ENCODE peak calls at places on chromosomes 13 and 19, in four cellular contexts. T is endothelial cell, W is mucosa of descending colon, A is ovary. B is an unnamed sample.

GRCh38 chr19:19329199-19329598 is 8.6 kb downstream of the MAU2 start:
- DNase-seq in T (no peak), A (no peak), W (no peak), B (no peak)

GRCh38 chr13:44267966-44268365 is 105.7 kb upstream of the SERP2 start:
- DNase-seq in T (no peak), W (no peak), A (no peak), B (no peak)

GRCh38 chr13:50893211-50893852 is 16.3 kb upstream of the RNASEH2B start:
- DNase-seq in T (no peak), A (no peak), W (no peak), B (no peak)

GRCh38 chr13:63446329-63446728 is 2030.7 kb upstream of the PCDH20 start:
- DNase-seq in T (no peak), W (no peak), A (no peak), B (no peak)

GRCh38 chr19:51651216-51651846 is 4.7 kb upstream of the SIGLEC14 start:
- DNase-seq in A (no peak), W (no peak), T (no peak), B (no peak)

GRCh38 chr13:38415233-38415632 is 65.6 kb downstream of the UFM1 start:
- DNase-seq in W (no peak), T (no peak), A (no peak), B (no peak)

GRCh38 chr13:77516342-77516789 is 19.1 kb upstream of the SCEL start:
- DNase-seq in W (no peak), A (no peak), T (no peak), B (no peak)

GRCh38 chr19:17026706-17027427 is at the start of gene CPAMD8:
- DNase-seq in A (no peak), T (no peak), W (no peak), B (no peak)

GRCh38 chr13:25111557-25111956 is 15.6 kb downstream of the PABPC3 start:
- DNase-seq in W (no peak), A (no peak), T (no peak), B (no peak)

GRCh38 chr19:42313840-42314755 is 989 bp downstream of the TMEM145 start:
- DNase-seq in T (no peak), W (no peak), A (no peak), B (no peak)

GRCh38 chr19:42312370-42312769 is 739 bp upstream of the TMEM145 start:
- DNase-seq in A (no peak), W (no peak), T (no peak), B (no peak)

GRCh38 chr19:42313096-42313839 is at the start of gene TMEM145:
- DNase-seq in W (no peak), A (peak), T (peak), B (peak)

GRCh38 chr19:42309686-42310085 is 3.4 kb upstream of the TMEM145 start:
- DNase-seq in T (no peak), W (no peak), A (no peak), B (no peak)

DNA sequence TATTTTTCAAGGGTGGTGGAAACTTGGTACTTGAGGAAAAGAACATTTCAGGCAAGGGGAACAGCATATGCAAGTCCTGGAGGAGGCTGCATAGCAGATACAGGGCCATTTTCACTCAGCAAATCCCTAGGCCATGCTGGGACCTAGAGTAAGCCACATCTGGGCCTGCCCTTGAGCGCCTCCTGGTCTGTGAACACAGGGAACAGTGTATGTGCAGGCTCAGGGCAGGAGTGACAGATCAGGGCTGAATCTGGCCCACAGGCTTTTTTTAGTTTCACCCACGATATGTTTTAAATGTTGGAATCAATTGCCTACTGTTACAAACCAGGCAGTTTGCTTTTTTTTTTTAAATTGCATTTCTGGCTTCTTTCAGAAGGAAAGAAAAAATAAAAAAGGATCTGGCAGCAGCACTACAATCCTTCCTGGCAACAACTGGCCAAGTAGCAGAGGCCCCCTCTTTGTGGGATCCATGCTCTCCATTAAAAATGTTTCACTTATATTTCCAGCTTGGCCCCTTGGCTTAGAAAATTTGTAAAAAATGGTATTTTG is 1.4 kb upstream of the TMEM145 start:
- DNase-seq in T (no peak), W (no peak), A (no peak), B (no peak)
- TF ChIP-seq CTCF in T (peak), W (no peak), A (no peak), B (no peak)

GRCh38 chr19:47296036-47296435 is 13.6 kb upstream of the C5AR1 start:
- DNase-seq in A (peak), W (no peak), T (peak), B (peak)
- TF ChIP-seq CTCF in A (peak), W (peak), T (peak), B (peak)

GRCh38 chr19:14715841-14716240 is 26.0 kb downstream of the ZNF333 start:
- DNase-seq in W (no peak), A (no peak), T (no peak), B (no peak)
- TF ChIP-seq CTCF in W (no peak), A (no peak), T (no peak), B (no peak)

GRCh38 chr19:55550321-55550650 is 4.9 kb upstream of the SBK3 start:
- DNase-seq in W (no peak), T (no peak), A (no peak), B (no peak)

GRCh38 chr19:55552620-55553019 is 7.3 kb upstream of the SBK3 start:
- DNase-seq in W (no peak), T (no peak), A (no peak), B (no peak)

GRCh38 chr19:55552206-55552605 is 6.9 kb upstream of the SBK3 start:
- DNase-seq in T (no peak), W (no peak), A (no peak), B (no peak)

GRCh38 chr19:55546822-55547614 is 1.7 kb upstream of the SBK3 start:
- DNase-seq in T (no peak), A (no peak), W (no peak), B (no peak)

GRCh38 chr19:55549500-55550320 is 4.4 kb upstream of the SBK3 start:
- DNase-seq in A (no peak), T (peak), W (no peak), B (peak)
- TF ChIP-seq CTCF in A (no peak), T (no peak), W (no peak), B (no peak)

GRCh38 chr13:37059136-37059847 is at the start of gene SUPT20H:
- DNase-seq in W (peak), T (peak), A (peak), B (peak)
- TF ChIP-seq CTCF in W (no peak), T (no peak), A (no peak), B (no peak)

GRCh38 chr19:30649934-30650614 is 277.9 kb downstream of the ZNF536 start:
- DNase-seq in T (peak), A (no peak), W (no peak), B (peak)
- TF ChIP-seq CTCF in T (peak), A (peak), W (peak), B (peak)

DNA sequence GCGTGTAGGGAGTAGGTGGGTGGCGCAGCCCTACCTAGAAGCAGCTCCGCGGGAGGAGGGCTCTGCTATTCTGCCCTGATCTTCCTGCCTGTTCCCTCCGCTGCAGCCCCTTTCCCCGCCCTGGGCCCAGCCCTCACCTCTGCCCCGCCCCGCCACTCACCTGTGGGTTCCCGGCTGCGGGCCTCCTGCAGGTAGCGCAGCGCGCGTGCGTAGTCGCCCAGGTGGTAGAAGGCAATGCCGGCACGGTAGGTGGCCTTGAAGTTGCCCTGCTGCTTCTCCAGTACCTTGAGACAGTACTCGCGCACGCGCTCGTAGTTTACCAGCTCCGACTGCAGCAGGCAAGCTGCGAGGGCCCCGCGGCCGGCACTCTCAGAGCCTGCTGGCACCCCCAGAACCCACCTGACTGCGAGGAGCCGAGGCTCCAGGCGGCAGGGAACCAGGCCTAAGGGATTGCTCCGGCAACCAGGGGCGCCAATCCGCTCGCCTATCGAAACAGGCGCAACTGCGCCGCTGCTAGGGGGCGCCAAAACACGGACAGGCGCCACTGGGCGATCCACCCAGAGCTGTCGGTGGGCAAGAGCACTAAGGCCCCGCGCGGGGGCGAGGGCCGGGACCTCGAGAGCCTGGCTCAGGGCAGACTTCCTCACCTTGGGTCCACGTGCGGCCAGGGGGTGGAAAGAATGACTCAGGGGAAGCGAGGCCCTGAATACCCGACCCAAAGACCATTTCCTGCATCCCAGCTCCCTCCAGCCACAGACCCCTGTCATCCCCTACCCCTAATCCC is 965 bp downstream of the TTC9B start:
- DNase-seq in T (peak), W (peak), A (no peak), B (no peak)
- TF ChIP-seq CTCF in T (peak), W (peak), A (no peak), B (peak)

DNA sequence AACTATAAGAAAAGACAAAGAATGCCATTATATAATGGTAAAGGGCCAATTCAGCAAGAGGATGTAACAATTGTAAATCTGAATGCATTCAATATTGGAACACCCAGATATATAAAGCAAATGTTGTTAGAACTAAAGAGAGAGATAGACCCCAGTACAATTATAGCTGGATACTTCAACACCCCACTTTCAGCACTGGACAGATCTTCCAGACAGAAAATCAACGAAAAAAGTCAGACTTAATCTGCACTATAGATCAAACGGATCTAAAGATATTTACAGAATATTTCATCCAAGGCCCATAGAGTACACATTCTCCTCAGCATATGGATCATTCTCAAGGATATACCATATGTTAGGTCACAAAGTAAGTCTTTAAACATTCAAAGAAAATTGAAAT is 194.6 kb upstream of the DACH1 start:
- DNase-seq in T (no peak), W (no peak), A (no peak), B (no peak)
- TF ChIP-seq CTCF in T (no peak), W (no peak), A (no peak), B (no peak)

GRCh38 chr13:41200126-41200525 is 5.8 kb upstream of the KBTBD7 start:
- DNase-seq in A (no peak), T (no peak), W (no peak), B (no peak)
- TF ChIP-seq CTCF in A (no peak), T (no peak), W (no peak), B (no peak)